ENCODE peak calls at places on chromosome 14, in nine cellular contexts. W is Right ventricle myocardium superior; T is anterior cingulate cortex; Y is AG08396; K is NCI-H460; C is amygdala; Q is cardiac muscle cell; X is naive thymus-derived CD4-positive, alpha-beta T cell; F is A549. D is an unnamed sample.

GRCh38 chr14:35818346-35819115 is 7.6 kb upstream of the BRMS1L start:
- DNase-seq in W (no peak), T (no peak), Y (peak; percentile 69), K (peak; percentile 34), C (no peak), Q (peak; percentile 61), X (peak; percentile 19), F (peak; percentile 59), D (peak; percentile 12)

GRCh38 chr14:36405589-36406274 is 85.3 kb upstream of the MBIP start:
- DNase-seq in W (no peak), T (no peak), Y (no peak), K (no peak), C (no peak), Q (no peak), X (no peak), F (no peak), D (no peak)

GRCh38 chr14:69873877-69874780 is 5.1 kb upstream of the SMOC1 start:
- DNase-seq in W (no peak), T (no peak), Y (no peak), K (no peak), C (no peak), Q (peak; percentile 58), X (no peak), F (no peak), D (no peak)

GRCh38 chr14:42004321-42004720 is 397.6 kb downstream of the LRFN5 start:
- DNase-seq in W (no peak), T (no peak), Y (no peak), K (no peak), C (no peak), Q (no peak), X (no peak), F (no peak), D (no peak)

GRCh38 chr14:33617154-33617553 is 333.7 kb downstream of the EGLN3 start:
- DNase-seq in W (no peak), T (no peak), Y (no peak), K (no peak), C (no peak), Q (peak; percentile 74), X (no peak), F (no peak), D (no peak)

GRCh38 chr14:77580964-77581505 is 35.4 kb downstream of the SPTLC2 start:
- DNase-seq in W (no peak), T (no peak), Y (no peak), K (no peak), C (no peak), Q (peak; percentile 64), X (peak; percentile 45), F (no peak), D (peak; percentile 58)

GRCh38 chr14:23537351-23538048 is 14.1 kb downstream of the ZFHX2 start:
- DNase-seq in W (no peak), T (no peak), Y (no peak), K (no peak), C (no peak), Q (no peak), X (no peak), F (no peak), D (no peak)

GRCh38 chr14:31543969-31544799 is 17.0 kb upstream of the NUBPL start:
- DNase-seq in W (no peak), T (no peak), Y (no peak), K (no peak), C (no peak), Q (peak; percentile 27), X (no peak), F (peak; percentile 36), D (no peak)

GRCh38 chr14:21024668-21025373 is at the start of gene NDRG2:
- DNase-seq in W (peak; percentile 92), T (peak; percentile 75), Y (peak; percentile 49), K (peak; percentile 31), C (peak; percentile 49), Q (peak; percentile 75), X (peak; percentile 69), F (peak; percentile 14), D (peak; percentile 68)

GRCh38 chr14:29637406-29637805 is 290.2 kb downstream of the PRKD1 start:
- DNase-seq in W (peak; percentile 53), T (peak; percentile 6), Y (peak; percentile 43), K (no peak), C (no peak), Q (peak; percentile 90), X (no peak), F (no peak), D (no peak)

GRCh38 chr14:49766839-49767238 is 1.1 kb upstream of the KLHDC2 start:
- DNase-seq in W (no peak), T (no peak), Y (no peak), K (no peak), C (no peak), Q (no peak), X (no peak), F (no peak), D (peak; percentile 3)

D was measured in central memory CD4-positive, alpha-beta T cell.